ENCODE peak calls at places on chromosome 2, in four cellular contexts. R is tibial artery, K is mesenchymal stem cell, Q is mesendoderm. V is an unnamed sample.
A peak's percentile ranks its signal among the peaks of the same experiment; 100 is the strongest.

GRCh38 chr2:137252934-137253333 is 487.6 kb downstream of the THSD7B start:
- DNase-seq in K (no peak), Q (no peak), R (no peak), V (no peak)

GRCh38 chr2:230694241-230694640 is 18.4 kb upstream of the CAB39 start:
- DNase-seq in Q (no peak), K (no peak), R (no peak), V (no peak)

GRCh38 chr2:101112772-101113157 is 38.4 kb downstream of the TBC1D8 start:
- DNase-seq in Q (no peak), K (no peak), R (no peak), V (no peak)

GRCh38 chr2:149715005-149715592 is 127.5 kb upstream of the MMADHC start:
- DNase-seq in K (peak; percentile 56), Q (peak; percentile 84), R (no peak), V (no peak)

GRCh38 chr2:236610991-236611821 is 41.6 kb downstream of the ACKR3 start:
- DNase-seq in R (no peak), K (no peak), Q (no peak), V (no peak)

GRCh38 chr2:60840880-60841279 is 40.5 kb upstream of the REL start:
- DNase-seq in K (no peak), R (no peak), Q (no peak), V (no peak)

GRCh38 chr2:43539991-43540860 is 55.6 kb downstream of the THADA start:
- DNase-seq in R (peak; percentile 95), Q (no peak), K (peak; percentile 88), V (no peak)

GRCh38 chr2:129732630-129733026 is 246.8 kb upstream of the RAB6C start:
- DNase-seq in R (no peak), K (no peak), Q (no peak), V (no peak)

GRCh38 chr2:21251216-21251971 is 127.6 kb downstream of the TDRD15 start:
- DNase-seq in R (no peak), K (peak; percentile 51), Q (peak; percentile 68), V (no peak)

GRCh38 chr2:112869258-112869842 is 32.8 kb upstream of the IL1B start:
- DNase-seq in R (peak; percentile 61), Q (no peak), K (peak; percentile 45), V (no peak)

GRCh38 chr2:190641469-190641868 is 7.4 kb upstream of the NAB1 start:
- DNase-seq in Q (no peak), K (no peak), R (no peak), V (no peak)

GRCh38 chr2:179788104-179788503 is 73.3 kb downstream of the ZNF385B start:
- DNase-seq in K (no peak), Q (no peak), R (no peak), V (no peak)

GRCh38 chr2:179793238-179793637 is 68.2 kb downstream of the ZNF385B start:
- DNase-seq in R (no peak), Q (peak; percentile 68), K (no peak), V (no peak)

GRCh38 chr2:179787601-179788000 is 73.8 kb downstream of the ZNF385B start:
- DNase-seq in K (no peak), R (no peak), Q (no peak), V (no peak)

GRCh38 chr2:179790235-179790895 is 71.0 kb downstream of the ZNF385B start:
- DNase-seq in R (no peak), Q (no peak), K (no peak), V (no peak)
- H3K36me3 ChIP-seq in R (no peaks in the 10 kb centered on the region), Q (no peaks in the 10 kb centered on the region), K (no peaks in the 10 kb centered on the region), V (no peaks in the 10 kb centered on the region)

DNA sequence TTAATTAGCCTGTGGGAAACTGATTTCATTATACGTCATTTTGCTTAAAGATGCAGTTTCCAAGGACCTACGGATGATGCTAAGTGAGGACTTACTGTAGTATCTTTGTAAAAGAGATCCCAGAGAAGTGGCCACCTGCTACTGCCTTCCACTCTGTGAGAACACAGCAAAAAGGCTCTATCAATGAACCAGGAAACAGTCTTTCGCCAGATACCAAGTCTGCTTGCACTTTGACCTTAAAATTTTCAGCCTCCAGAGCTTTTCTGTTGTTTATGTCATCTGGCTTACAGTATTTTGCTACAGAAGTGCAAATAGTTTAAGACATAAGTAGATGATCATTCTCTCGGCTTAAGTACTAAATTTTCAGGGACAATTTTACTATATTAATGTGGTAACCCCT is 847.9 kb upstream of the CHAC2 start:
- DNase-seq in K (peak; percentile 18), R (no peak), Q (no peak), V (no peak)
- H3K27ac ChIP-seq in K (no peak overlapping the region), R (no peak overlapping the region), Q (no peak overlapping the region), V (no peak overlapping the region)

GRCh38 chr2:105893011-105893995 is 148.6 kb downstream of the NCK2 start:
- DNase-seq in R (no peak), Q (no peak), K (no peak), V (no peak)
- H3K36me3 ChIP-seq in R (peaks cover 23% of the 10 kb centered on the region), Q (peaks cover 2% of the 10 kb centered on the region), K (peaks cover 31% of the 10 kb centered on the region), V (peaks cover 12% of the 10 kb centered on the region)

GRCh38 chr2:152221870-152222269 is 46.3 kb upstream of the STAM2 start:
- DNase-seq in Q (no peak), R (no peak), K (peak; percentile 74), V (no peak)
- H3K27ac ChIP-seq in Q (no peak overlapping the region), R (no peak overlapping the region), K (no peak overlapping the region), V (no peak overlapping the region)

V was measured in CD8-positive, alpha-beta memory T cell.